ENCODE peak calls at places on chromosomes 6 and 20, in eight cellular contexts. H is CD4-positive, CD25-positive, alpha-beta regulatory T cell; Y is AG08396; R is brain microvascular endothelial cell; B is lung; V is A172; X is nucleus accumbens; K is activated naive CD4-positive, alpha-beta T cell. A is an unnamed sample.

GRCh38 chr20:46400828-46401477 is 5.5 kb downstream of the ELMO2 start:
- DNase-seq in B (no peak), K (no peak), H (peak; percentile 8), R (no peak), Y (peak; percentile 23), V (no peak), X (no peak), A (no peak)

GRCh38 chr6:52877786-52878185 is 31.7 kb downstream of the GSTA3 start:
- DNase-seq in B (no peak), H (no peak), Y (no peak), K (no peak), V (no peak), X (no peak), R (no peak), A (no peak)

GRCh38 chr6:131980791-131981623 is 29.8 kb upstream of the CCN2 start:
- DNase-seq in H (no peak), V (no peak), R (no peak), X (no peak), Y (no peak), B (no peak), K (no peak), A (no peak)

GRCh38 chr20:50980071-50980681 is 21.6 kb downstream of the MOCS3 start:
- DNase-seq in X (no peak), V (peak; percentile 98), R (peak; percentile 99), K (no peak), Y (peak; percentile 86), B (no peak), H (no peak), A (no peak)

GRCh38 chr6:2378891-2379652 is 133.7 kb upstream of the GMDS start:
- DNase-seq in V (peak; percentile 65), H (no peak), B (no peak), Y (no peak), K (no peak), X (no peak), R (peak; percentile 67), A (no peak)

GRCh38 chr20:63942250-63943006 is 13.8 kb downstream of the UCKL1 start:
- DNase-seq in K (peak; percentile 66), Y (peak; percentile 65), V (peak; percentile 13), X (no peak), H (no peak), R (no peak), B (peak; percentile 50), A (no peak)

GRCh38 chr20:33689973-33690372 is 3.8 kb upstream of the E2F1 start:
- DNase-seq in Y (no peak), X (no peak), H (no peak), R (peak; percentile 81), K (peak; percentile 37), V (peak; percentile 83), B (no peak), A (no peak)

GRCh38 chr6:3337521-3338350 is 79.0 kb downstream of the PSMG4 start:
- DNase-seq in V (peak; percentile 79), Y (no peak), H (no peak), X (no peak), K (no peak), B (no peak), R (no peak), A (no peak)

GRCh38 chr6:32692019-32692418 is 25.6 kb upstream of the HLA-DQB1 start:
- DNase-seq in V (no peak), X (no peak), B (peak; percentile 51), H (peak; percentile 57), Y (no peak), K (no peak), R (no peak), A (peak; percentile 50)

A was measured in GM12878.